ENCODE peak calls at places on chromosomes 3 and 15, in five cellular contexts. I, Q, L, X and U are unnamed samples.

GRCh38 chr3:65342084-65342683 is 654.4 kb upstream of the ADAMTS9 start:
- DNase-seq in L (peak; percentile 22), I (no peak), X (peak; percentile 41), Q (peak; percentile 70), U (peak; percentile 53)

GRCh38 chr15:67700023-67700422 is 125.3 kb upstream of the SKOR1 start:
- DNase-seq in X (no peak), Q (no peak), L (peak; percentile 59), I (no peak), U (no peak)

GRCh38 chr3:58633157-58633865 is 33.3 kb downstream of the FAM3D start:
- DNase-seq in L (no peak), Q (no peak), X (no peak), I (no peak), U (no peak)

GRCh38 chr3:50512131-50512530 is 8.7 kb upstream of the CACNA2D2 start:
- DNase-seq in L (no peak), X (no peak), Q (peak; percentile 59), I (no peak), U (no peak)

GRCh38 chr3:162647321-162647720 is 1150.7 kb downstream of the OTOL1 start:
- DNase-seq in Q (no peak), X (no peak), I (no peak), L (no peak), U (no peak)

GRCh38 chr3:31305324-31305723 is 227.4 kb upstream of the STT3B start:
- DNase-seq in X (no peak), Q (no peak), L (no peak), I (no peak), U (no peak)

GRCh38 chr15:51536965-51537574 is 85.5 kb downstream of the DMXL2 start:
- DNase-seq in Q (peak; percentile 22), X (no peak), I (no peak), L (peak; percentile 37), U (peak; percentile 37)

GRCh38 chr3:71987828-71988227 is 202.9 kb upstream of the PROK2 start:
- DNase-seq in L (peak; percentile 81), X (no peak), Q (no peak), I (no peak), U (peak; percentile 83)